ENCODE peak calls at places on chromosomes 16 and 17, in four cellular contexts. E, B, F and G are unnamed samples.

GRCh38 chr16:23754594-23755483 is at the start of gene CHP2:
- DNase-seq in E (no peak), B (no peak), F (no peak), G (peak)

GRCh38 chr16:69123894-69124293 is 8.5 kb downstream of the CHTF8 start:
- DNase-seq in E (no peak), B (peak), F (peak), G (peak)

GRCh38 chr16:1443403-1443973 is 868 bp downstream of the CCDC154 start:
- DNase-seq in E (no peak), B (no peak), F (no peak), G (peak)

GRCh38 chr17:20967776-20968175 is 75.0 kb downstream of the USP22 start:
- DNase-seq in E (no peak), B (no peak), F (peak), G (no peak)

GRCh38 chr16:78647019-78647418 is 547.6 kb downstream of the WWOX start:
- DNase-seq in E (no peak), B (no peak), F (no peak), G (no peak)

GRCh38 chr16:70390774-70391173 is 44.1 kb downstream of the DDX19A start:
- DNase-seq in E (no peak), B (no peak), F (no peak), G (no peak)

GRCh38 chr16:2082171-2082982 is 34.6 kb downstream of the TSC2 start:
- DNase-seq in E (no peak), B (no peak), F (peak), G (no peak)

GRCh38 chr17:83196088-83196765 is 116.8 kb downstream of the METRNL start:
- DNase-seq in E (no peak), B (peak), F (peak), G (no peak)

GRCh38 chr17:56834380-56835258 is 668 bp downstream of the DGKE start:
- DNase-seq in E (no peak), B (no peak), F (peak), G (peak)

GRCh38 chr17:27572665-27573064 is 58.3 kb upstream of the LGALS9 start:
- DNase-seq in E (no peak), B (no peak), F (no peak), G (no peak)

GRCh38 chr17:39200957-39201510 is 951 bp downstream of the RPL19 start:
- DNase-seq in E (no peak), B (no peak), F (no peak), G (no peak)

GRCh38 chr16:85222151-85222863 is 110.0 kb upstream of the CIBAR2 start:
- DNase-seq in E (no peak), B (no peak), F (no peak), G (no peak)
- TF ChIP-seq CTCF in E (no peak), B (no peak), F (no peak), G (no peak)

GRCh38 chr17:72657467-72658317 is 434.8 kb downstream of the SLC39A11 start:
- DNase-seq in E (no peak), B (no peak), F (no peak), G (no peak)
- TF ChIP-seq CTCF in E (no peak), B (no peak), F (no peak), G (no peak)

GRCh38 chr17:58308985-58309917 is 19.3 kb downstream of the TSPOAP1 start:
- DNase-seq in E (no peak), B (no peak), F (no peak), G (no peak)

GRCh38 chr17:58307468-58308172 is 21.0 kb downstream of the TSPOAP1 start:
- DNase-seq in E (no peak), B (no peak), F (no peak), G (no peak)

GRCh38 chr17:58309918-58310259 is 18.7 kb downstream of the TSPOAP1 start:
- DNase-seq in E (no peak), B (no peak), F (no peak), G (no peak)

GRCh38 chr17:58306131-58306951 is 22.3 kb downstream of the TSPOAP1 start:
- DNase-seq in E (no peak), B (no peak), F (no peak), G (no peak)

GRCh38 chr17:58308173-58308984 is 20.2 kb downstream of the TSPOAP1 start:
- DNase-seq in E (no peak), B (no peak), F (no peak), G (no peak)
- TF ChIP-seq CTCF in E (peak), B (peak), F (peak), G (no peak)

DNA sequence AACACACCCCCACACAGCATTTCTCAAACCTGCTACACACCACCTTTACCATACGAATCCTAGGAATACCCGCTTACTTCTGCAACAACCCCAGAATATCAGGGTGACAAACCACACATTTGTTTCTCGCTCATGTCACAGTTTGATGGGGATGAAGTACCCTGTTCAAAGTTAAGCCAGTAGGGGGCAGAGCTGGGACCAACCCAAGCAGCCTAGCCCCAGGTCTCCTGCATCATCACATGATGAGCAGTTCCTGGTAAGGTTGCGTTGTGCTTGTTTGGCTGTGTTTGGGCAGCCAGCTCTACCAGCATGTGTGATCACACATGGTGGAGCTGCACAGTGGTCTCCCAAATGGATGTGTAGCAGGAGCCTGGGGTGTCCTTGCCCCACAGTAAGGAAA is 103.6 kb upstream of the C16orf82 start:
- DNase-seq in E (no peak), B (no peak), F (peak), G (no peak)
- TF ChIP-seq CTCF in E (peak), B (peak), F (peak), G (no peak)

GRCh38 chr16:15542261-15542660 is 100.7 kb downstream of the MARF1 start:
- DNase-seq in E (no peak), B (no peak), F (no peak), G (no peak)

GRCh38 chr16:15535772-15536171 is 101.4 kb downstream of the BMERB1 start:
- DNase-seq in E (no peak), B (no peak), F (no peak), G (no peak)

GRCh38 chr16:15538484-15538883 is 104.1 kb downstream of the BMERB1 start:
- DNase-seq in E (no peak), B (no peak), F (no peak), G (no peak)

GRCh38 chr16:15536813-15537212 is 102.4 kb downstream of the BMERB1 start:
- DNase-seq in E (no peak), B (no peak), F (no peak), G (no peak)

DNA sequence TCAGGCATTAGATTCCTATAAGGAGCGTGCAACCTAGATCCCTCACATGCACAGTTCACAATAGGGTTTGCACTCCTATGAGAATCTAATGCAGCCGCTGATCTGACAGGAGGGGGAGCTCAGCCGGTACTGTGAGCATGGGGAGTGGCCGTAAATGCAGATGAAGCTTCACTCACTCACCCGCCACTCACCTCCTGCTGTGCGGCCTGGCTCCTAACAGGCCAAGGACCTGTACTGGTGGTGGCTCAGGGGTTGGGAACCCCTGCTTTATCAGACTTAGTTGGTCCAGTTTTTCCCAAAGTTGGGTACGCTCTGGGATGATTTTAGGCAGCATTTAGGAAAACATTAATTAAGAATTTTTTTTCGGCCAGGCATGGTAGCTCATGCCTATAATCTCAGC is 103.8 kb downstream of the MARF1 start:
- DNase-seq in E (no peak), B (no peak), F (no peak), G (no peak)
- TF ChIP-seq CTCF in E (no peak), B (no peak), F (no peak), G (no peak)

DNA sequence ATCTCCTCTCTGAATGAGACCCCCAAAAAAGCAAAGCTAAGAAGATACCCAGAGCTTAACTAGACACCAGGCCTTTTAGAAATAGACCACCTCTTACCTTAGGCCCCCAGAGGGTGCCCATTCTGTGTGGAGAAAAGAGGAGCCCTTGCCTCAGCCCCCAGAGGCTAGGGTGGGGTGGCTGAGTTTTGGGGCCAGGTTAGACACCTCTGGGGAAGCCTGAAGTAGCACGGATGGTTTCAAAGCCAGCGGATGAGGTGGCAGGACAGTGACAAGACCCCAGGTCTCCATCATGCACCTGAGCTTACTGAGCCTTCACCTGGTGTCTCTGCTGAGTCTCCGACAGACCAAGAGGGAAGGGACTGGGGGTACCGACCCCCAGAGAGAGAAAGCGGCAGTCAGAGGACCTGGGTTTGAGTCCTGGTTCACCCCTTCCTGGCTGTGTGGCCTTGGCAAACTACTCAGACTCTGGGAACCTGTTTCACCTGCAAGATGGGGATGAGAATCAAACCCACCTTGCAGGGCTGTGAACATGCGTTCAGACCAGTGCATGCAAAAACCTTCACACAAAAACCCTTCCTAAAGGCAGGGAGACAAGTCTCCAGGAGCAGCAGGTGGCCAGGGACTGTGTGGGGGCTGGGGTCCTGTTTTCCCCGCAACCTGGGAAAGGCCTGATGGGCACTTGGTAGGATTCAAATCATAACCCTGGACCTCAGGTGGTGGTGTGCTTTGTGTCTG is 7.7 kb downstream of the SCGB1C2 start:
- DNase-seq in E (no peak), B (no peak), F (no peak), G (no peak)
- TF ChIP-seq CTCF in E (no peak), B (no peak), F (no peak), G (no peak)

DNA sequence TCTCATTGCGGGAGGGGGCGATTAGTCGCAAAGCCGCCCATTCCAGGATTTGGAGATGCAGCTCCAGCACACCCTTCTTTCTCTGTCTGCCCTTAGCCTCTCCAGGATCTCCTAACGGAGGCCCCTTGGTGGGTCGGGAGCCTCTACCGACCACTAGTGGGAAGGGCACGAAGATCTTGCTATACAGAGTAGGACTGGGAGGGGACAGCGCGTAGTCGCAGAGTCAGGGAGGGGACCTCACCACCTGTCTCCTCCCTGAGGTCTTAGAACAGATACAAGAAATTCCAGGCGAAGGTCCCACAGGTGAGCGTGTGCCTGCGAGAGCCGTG is 569 bp upstream of the SMTNL2 start:
- DNase-seq in E (no peak), B (no peak), F (no peak), G (no peak)
- TF ChIP-seq CTCF in E (peak), B (peak), F (peak), G (no peak)

GRCh38 chr17:80124351-80124981 is 22.5 kb downstream of the EIF4A3 start:
- DNase-seq in E (no peak), B (no peak), F (peak), G (peak)
- TF ChIP-seq CTCF in E (peak), B (peak), F (peak), G (no peak)

GRCh38 chr16:52424591-52424990 is 122.4 kb downstream of the TOX3 start:
- DNase-seq in E (no peak), B (no peak), F (no peak), G (no peak)
- TF ChIP-seq CTCF in E (no peak), B (no peak), F (no peak), G (no peak)

GRCh38 chr16:53220585-53220984 is 165.8 kb downstream of the CHD9 start:
- DNase-seq in E (no peak), B (peak), F (peak), G (no peak)
- TF ChIP-seq CTCF in E (peak), B (peak), F (peak), G (no peak)